ENCODE peak calls at places on chromosomes 12 and 14, in five cellular contexts. I is DND-41, Y is body of pancreas, N is aorta, F is heart left ventricle. O is an unnamed sample.

GRCh38 chr12:113049976-113050742 is 6.4 kb upstream of the DTX1 start:
- DNase-seq in N (no peak), Y (peak), F (no peak), I (no peak), O (peak)

GRCh38 chr14:52380294-52380693 is 66.2 kb downstream of the PTGER2 start:
- DNase-seq in I (no peak), F (no peak), Y (no peak), N (no peak), O (peak)

GRCh38 chr12:65525501-65526141 is 247.1 kb downstream of the MSRB3 start:
- DNase-seq in N (no peak), I (no peak), F (no peak), Y (no peak), O (peak)

GRCh38 chr14:58862421-58862820 is 224.7 kb downstream of the DACT1 start:
- DNase-seq in Y (no peak), N (no peak), F (no peak), I (no peak), O (no peak)

GRCh38 chr12:153080-153746 is 60.7 kb downstream of the SLC6A12 start:
- DNase-seq in Y (peak), N (no peak), F (no peak), I (peak), O (peak)

GRCh38 chr12:77485961-77486579 is 344.6 kb upstream of the NAV3 start:
- DNase-seq in N (no peak), I (no peak), F (no peak), Y (no peak), O (no peak)

GRCh38 chr14:28987516-28987915 is 220.9 kb downstream of the FOXG1 start:
- DNase-seq in I (no peak), Y (no peak), F (no peak), N (no peak), O (no peak)

GRCh38 chr12:52659395-52659794 is 7.4 kb upstream of the KRT2 start:
- DNase-seq in I (no peak), N (no peak), Y (no peak), F (no peak), O (no peak)

GRCh38 chr12:69108024-69108423 is 131.3 kb upstream of the CPSF6 start:
- DNase-seq in N (no peak), Y (no peak), F (no peak), I (no peak), O (no peak)

GRCh38 chr12:49092086-49092815 is 2.4 kb downstream of the DHH start:
- DNase-seq in Y (peak), N (peak), I (peak), F (peak), O (peak)

GRCh38 chr12:20272801-20273200 is 95.5 kb upstream of the PDE3A start:
- DNase-seq in N (no peak), Y (no peak), I (no peak), F (no peak), O (no peak)

GRCh38 chr12:1827806-1828805 is 7.7 kb downstream of the LRTM2 start:
- DNase-seq in Y (no peak), I (no peak), F (peak), N (peak), O (no peak)

GRCh38 chr12:109539508-109539907 is 33.8 kb downstream of the MMAB start:
- DNase-seq in Y (no peak), N (no peak), F (no peak), I (no peak), O (peak)

GRCh38 chr14:97459180-97459579 is 662.0 kb downstream of the VRK1 start:
- DNase-seq in F (no peak), N (no peak), I (peak), Y (no peak), O (no peak)

GRCh38 chr12:52007158-52007921 is 594 bp downstream of the TAMALIN start:
- DNase-seq in Y (peak), I (peak), N (peak), F (peak), O (peak)

GRCh38 chr14:71588028-71588427 is 344.2 kb upstream of the RGS6 start:
- DNase-seq in Y (no peak), F (no peak), N (no peak), I (no peak), O (peak)

GRCh38 chr12:74624206-74624605 is 86.6 kb downstream of the ATXN7L3B start:
- DNase-seq in F (no peak), I (no peak), N (no peak), Y (no peak), O (no peak)

GRCh38 chr12:45522227-45522626 is 207.3 kb upstream of the ARID2 start:
- DNase-seq in F (no peak), I (no peak), Y (no peak), N (no peak), O (no peak)

GRCh38 chr14:79515158-79515557 is 696.1 kb downstream of the DIO2 start:
- DNase-seq in N (no peak), F (no peak), I (no peak), Y (no peak), O (no peak)

GRCh38 chr12:88417531-88417930 is 162.7 kb downstream of the KITLG start:
- DNase-seq in Y (peak), N (no peak), F (no peak), I (no peak), O (no peak)

GRCh38 chr12:111942557-111942956 is 70.4 kb downstream of the TMEM116 start:
- DNase-seq in F (no peak), I (no peak), Y (no peak), N (no peak), O (peak)

GRCh38 chr12:77324763-77325468 is 259.5 kb upstream of the E2F7 start:
- DNase-seq in N (peak), I (no peak), Y (peak), F (peak), O (peak)

GRCh38 chr12:48446372-48446771 is 26.0 kb upstream of the ANP32D start:
- DNase-seq in I (no peak), N (no peak), F (peak), Y (no peak), O (no peak)

GRCh38 chr12:18716236-18716635 is 21.6 kb downstream of the PLCZ1 start:
- DNase-seq in Y (no peak), I (no peak), N (no peak), F (no peak), O (no peak)

GRCh38 chr14:23069413-23069806 is 12.1 kb upstream of the CDH24 start:
- DNase-seq in F (no peak), Y (no peak), I (no peak), N (no peak), O (peak)

GRCh38 chr12:11106288-11106687 is 14.2 kb upstream of the TAS2R43 start:
- DNase-seq in F (no peak), Y (no peak), N (no peak), I (no peak), O (no peak)

GRCh38 chr14:103204852-103205540 is 81.7 kb downstream of the TNFAIP2 start:
- DNase-seq in I (no peak), N (peak), Y (no peak), F (no peak), O (no peak)

GRCh38 chr12:11730299-11731041 is 81.0 kb downstream of the ETV6 start:
- DNase-seq in I (no peak), Y (peak), F (no peak), N (no peak), O (no peak)

GRCh38 chr14:60002819-60003492 is 83.0 kb downstream of the LRRC9 start:
- DNase-seq in I (no peak), N (no peak), F (peak), Y (peak), O (no peak)

GRCh38 chr14:46147486-46147885 is 504.1 kb downstream of the RPL10L start:
- DNase-seq in Y (no peak), N (no peak), F (no peak), I (no peak), O (no peak)

GRCh38 chr12:43655586-43655985 is 103.0 kb downstream of the PUS7L start:
- DNase-seq in I (no peak), N (no peak), Y (no peak), F (no peak), O (no peak)

GRCh38 chr12:132545183-132545953 is 55.4 kb downstream of the FBRSL1 start:
- DNase-seq in I (no peak), F (no peak), N (no peak), Y (peak), O (no peak)

GRCh38 chr12:95191060-95191696 is 26.1 kb downstream of the FGD6 start:
- DNase-seq in N (no peak), F (no peak), I (no peak), Y (no peak), O (no peak)

GRCh38 chr14:91413547-91414474 is 3.8 kb downstream of the CCDC88C start:
- DNase-seq in I (no peak), F (no peak), N (no peak), Y (peak), O (no peak)

GRCh38 chr14:74671789-74672188 is 41.1 kb downstream of the AREL1 start:
- DNase-seq in N (peak), I (no peak), F (no peak), Y (no peak), O (peak)
- H3K27ac ChIP-seq in N (peak), I (no peak), F (no peak), Y (no peak), O (peak)

DNA sequence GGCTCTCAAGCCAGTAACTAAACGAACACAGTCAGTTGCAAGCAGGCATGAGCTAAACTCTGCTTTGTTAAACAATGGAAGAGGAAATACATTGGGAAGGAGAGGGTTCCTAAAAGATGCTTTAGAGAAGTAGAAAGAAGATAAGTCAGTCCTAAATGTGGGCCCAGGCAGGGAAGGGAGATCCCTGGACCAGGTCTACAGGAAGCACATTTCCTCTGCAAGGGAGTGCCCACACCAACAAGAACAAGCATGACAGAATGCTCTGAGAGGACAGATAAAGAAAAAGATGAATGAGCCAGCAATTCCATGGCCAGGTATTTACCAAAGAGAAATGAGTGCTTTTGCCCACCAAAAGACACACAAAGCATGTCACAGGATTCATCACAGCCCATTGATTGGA is 91.2 kb downstream of the ITPR2 start:
- DNase-seq in I (no peak), Y (no peak), N (no peak), F (no peak), O (no peak)
- H3K27ac ChIP-seq in I (no peak), Y (no peak), N (no peak), F (no peak), O (no peak)

GRCh38 chr12:62319058-62319457 is 58.9 kb downstream of the USP15 start:
- DNase-seq in I (no peak), N (no peak), Y (no peak), F (no peak), O (no peak)

GRCh38 chr12:62317017-62317416 is 56.8 kb downstream of the USP15 start:
- DNase-seq in N (no peak), Y (no peak), F (no peak), I (no peak), O (no peak)

GRCh38 chr12:62320054-62320453 is 59.9 kb downstream of the USP15 start:
- DNase-seq in F (no peak), I (no peak), N (no peak), Y (no peak), O (no peak)
- H3K27ac ChIP-seq in F (no peak), I (no peak), N (no peak), Y (no peak), O (no peak)

GRCh38 chr12:103556890-103557667 is 30.0 kb upstream of the STAB2 start:
- DNase-seq in N (no peak), I (no peak), Y (no peak), F (no peak), O (no peak)
- H3K27ac ChIP-seq in N (no peak), I (no peak), Y (no peak), F (no peak), O (no peak)

GRCh38 chr12:123100882-123101281 is 50.0 kb downstream of the PITPNM2 start:
- DNase-seq in Y (no peak), I (no peak), N (no peak), F (no peak), O (no peak)

GRCh38 chr12:123099556-123100192 is 51.2 kb downstream of the PITPNM2 start:
- DNase-seq in F (no peak), N (no peak), Y (no peak), I (no peak), O (no peak)

GRCh38 chr12:123102381-123102780 is 48.5 kb downstream of the PITPNM2 start:
- DNase-seq in Y (no peak), N (no peak), F (no peak), I (no peak), O (no peak)

GRCh38 chr12:123102781-123103503 is 47.9 kb downstream of the PITPNM2 start:
- DNase-seq in I (no peak), N (no peak), F (no peak), Y (no peak), O (no peak)

GRCh38 chr12:123101467-123102004 is 49.4 kb downstream of the PITPNM2 start:
- DNase-seq in Y (no peak), I (no peak), N (no peak), F (no peak), O (no peak)
- H3K27ac ChIP-seq in Y (no peak), I (no peak), N (no peak), F (peak), O (no peak)